ENCODE peak calls at places on chromosomes 6 and 20, in six cellular contexts. M is foreskin fibroblast, F is fibroblast of lung, N is progenitor cell of endocrine pancreas, X is breast epithelium, H is B cell. G is an unnamed sample.

GRCh38 chr6:37495199-37495913 is 4.3 kb downstream of the CCDC167 start:
- DNase-seq in M (no peak), F (no peak), N (no peak), X (no peak), H (no peak), G (peak; percentile 61)

GRCh38 chr20:6870559-6870958 is 103.1 kb downstream of the BMP2 start:
- DNase-seq in M (no peak), F (peak; percentile 1), N (no peak), X (no peak), H (no peak), G (no peak)

GRCh38 chr6:17816921-17817611 is 110.3 kb upstream of the NUP153 start:
- DNase-seq in M (peak; percentile 21), F (peak; percentile 45), N (no peak), X (no peak), H (no peak), G (no peak)

GRCh38 chr6:147922764-147923163 is 414.3 kb downstream of the SAMD5 start:
- DNase-seq in M (no peak), F (no peak), N (no peak), X (no peak), H (no peak), G (no peak)

GRCh38 chr20:35610833-35611427 is 4.7 kb upstream of the SPAG4 start:
- DNase-seq in M (no peak), F (no peak), N (no peak), X (no peak), H (no peak), G (no peak)

GRCh38 chr6:3727036-3727435 is 24.5 kb downstream of the PXDC1 start:
- DNase-seq in M (no peak), F (no peak), N (no peak), X (no peak), H (no peak), G (no peak)

GRCh38 chr6:92893741-92894140 is 525.6 kb downstream of the EPHA7 start:
- DNase-seq in M (no peak), F (peak; percentile 86), N (no peak), X (no peak), H (no peak), G (no peak)

GRCh38 chr6:22785036-22785435 is 215.7 kb downstream of the HDGFL1 start:
- DNase-seq in M (no peak), F (peak; percentile 28), N (no peak), X (no peak), H (no peak), G (no peak)

GRCh38 chr6:35503534-35503933 is 6.7 kb upstream of the TEAD3 start:
- DNase-seq in M (no peak), F (no peak), N (no peak), X (no peak), H (no peak), G (no peak)

GRCh38 chr6:110859335-110859792 is 15.2 kb upstream of the AMD1 start:
- DNase-seq in M (no peak), F (no peak), N (no peak), X (no peak), H (no peak), G (no peak)

GRCh38 chr20:50169329-50169823 is 15.9 kb upstream of the PEDS1 start:
- DNase-seq in M (no peak), F (peak; percentile 82), N (peak; percentile 60), X (peak; percentile 61), H (peak; percentile 74), G (peak; percentile 92)

GRCh38 chr6:44003345-44004061 is 123.7 kb downstream of the MRPL14 start:
- DNase-seq in M (no peak), F (no peak), N (no peak), X (no peak), H (no peak), G (peak; percentile 58)

GRCh38 chr6:130132286-130132701 is 90.5 kb downstream of the SAMD3 start:
- DNase-seq in M (no peak), F (no peak), N (no peak), X (no peak), H (no peak), G (peak; percentile 80)

GRCh38 chr6:153493501-153493900 is 362.4 kb upstream of the RGS17 start:
- DNase-seq in M (no peak), F (no peak), N (no peak), X (no peak), H (no peak), G (no peak)

GRCh38 chr6:5995705-5996686 is 10.7 kb downstream of the NRN1 start:
- DNase-seq in M (peak; percentile 63), F (no peak), N (peak; percentile 44), X (peak; percentile 44), H (no peak), G (peak; percentile 30)

GRCh38 chr6:85498596-85499258 is 48.8 kb downstream of the NT5E start:
- DNase-seq in M (peak; percentile 33), F (peak; percentile 36), N (no peak), X (no peak), H (no peak), G (no peak)

GRCh38 chr6:28336284-28337024 is 506 bp upstream of the ZSCAN31 start:
- DNase-seq in M (peak; percentile 11), F (peak; percentile 63), N (no peak), X (no peak), H (peak; percentile 59), G (peak; percentile 56)

GRCh38 chr20:63457737-63458136 is 14.7 kb downstream of the KCNQ2 start:
- DNase-seq in M (peak; percentile 9), F (peak; percentile 11), N (no peak), X (peak; percentile 26), H (no peak), G (peak; percentile 20)

GRCh38 chr20:62238569-62239277 is 402 bp downstream of the OSBPL2 start:
- DNase-seq in M (no peak), F (peak; percentile 6), N (no peak), X (peak; percentile 30), H (no peak), G (peak; percentile 23)

GRCh38 chr6:102766946-102767345 is 1373.4 kb downstream of the GRIK2 start:
- DNase-seq in M (no peak), F (peak; percentile 47), N (no peak), X (no peak), H (no peak), G (no peak)

GRCh38 chr20:58876437-58876836 is 23.9 kb downstream of the GNAS start:
- DNase-seq in M (no peak), F (no peak), N (no peak), X (no peak), H (no peak), G (no peak)
- TF ChIP-seq CTCF in M (no peak), F (no peak), N (no peak), X (no peak), H (no peak), G (no peak)

GRCh38 chr6:89942601-89943000 is 48.3 kb downstream of the GJA10 start:
- DNase-seq in M (no peak), F (no peak), N (no peak), X (no peak), H (peak; percentile 14), G (no peak)

GRCh38 chr6:89941847-89942497 is 47.7 kb downstream of the GJA10 start:
- DNase-seq in M (no peak), F (no peak), N (no peak), X (no peak), H (peak; percentile 20), G (no peak)

GRCh38 chr6:89944181-89944755 is 50.0 kb downstream of the GJA10 start:
- DNase-seq in M (no peak), F (peak; percentile 15), N (no peak), X (no peak), H (no peak), G (no peak)

GRCh38 chr6:89941031-89941775 is 46.9 kb downstream of the GJA10 start:
- DNase-seq in M (no peak), F (peak; percentile 57), N (peak; percentile 21), X (peak; percentile 31), H (peak; percentile 35), G (no peak)

GRCh38 chr6:89944826-89945407 is 50.6 kb downstream of the GJA10 start:
- DNase-seq in M (no peak), F (peak; percentile 39), N (no peak), X (no peak), H (peak; percentile 6), G (no peak)
- TF ChIP-seq CTCF in M (peak; percentile 34), F (peak; percentile 46), N (peak; percentile 38), X (no peak), H (peak; percentile 62), G (peak; percentile 75)

GRCh38 chr6:72639920-72640621 is 18.2 kb downstream of the KCNQ5 start:
- DNase-seq in M (no peak), F (no peak), N (no peak), X (no peak), H (no peak), G (no peak)
- TF ChIP-seq CTCF in M (peak; percentile 6), F (peak; percentile 9), N (no peak), X (no peak), H (no peak), G (no peak)

DNA sequence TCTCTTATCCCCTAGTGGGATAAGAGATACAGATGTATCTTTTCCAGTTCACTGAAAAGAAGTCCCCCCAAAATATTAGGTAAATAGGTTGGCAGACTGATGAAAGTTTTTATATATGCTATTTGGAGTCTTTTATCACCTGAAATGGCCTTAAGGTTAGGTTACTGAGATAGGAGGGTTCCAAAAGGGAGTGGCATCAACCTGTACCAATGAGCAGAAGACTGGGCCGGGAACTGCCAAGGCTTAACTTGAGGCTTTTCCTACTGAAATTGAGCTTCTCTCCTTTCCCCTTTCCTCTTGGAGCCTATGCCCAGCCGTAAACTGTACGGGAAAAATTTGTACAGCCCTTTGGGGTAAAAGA is 42.0 kb downstream of the EIF2S2 start:
- DNase-seq in M (no peak), F (no peak), N (no peak), X (no peak), H (no peak), G (no peak)
- TF ChIP-seq CTCF in M (no peak), F (no peak), N (no peak), X (no peak), H (peak; percentile 35), G (peak; percentile 34)

GRCh38 chr6:104484626-104485025 is 375.1 kb downstream of the HACE1 start:
- DNase-seq in M (no peak), F (no peak), N (no peak), X (no peak), H (no peak), G (no peak)

GRCh38 chr6:104486003-104486402 is 373.7 kb downstream of the HACE1 start:
- DNase-seq in M (no peak), F (no peak), N (no peak), X (no peak), H (no peak), G (no peak)

GRCh38 chr6:104484191-104484590 is 375.5 kb downstream of the HACE1 start:
- DNase-seq in M (no peak), F (no peak), N (no peak), X (no peak), H (no peak), G (no peak)

GRCh38 chr6:104477569-104477968 is 382.1 kb downstream of the HACE1 start:
- DNase-seq in M (no peak), F (no peak), N (no peak), X (no peak), H (no peak), G (no peak)

GRCh38 chr6:104483225-104483834 is 376.4 kb downstream of the HACE1 start:
- DNase-seq in M (no peak), F (peak; percentile 0), N (no peak), X (no peak), H (no peak), G (no peak)
- TF ChIP-seq CTCF in M (no peak), F (no peak), N (peak; percentile 73), X (no peak), H (no peak), G (no peak)

DNA sequence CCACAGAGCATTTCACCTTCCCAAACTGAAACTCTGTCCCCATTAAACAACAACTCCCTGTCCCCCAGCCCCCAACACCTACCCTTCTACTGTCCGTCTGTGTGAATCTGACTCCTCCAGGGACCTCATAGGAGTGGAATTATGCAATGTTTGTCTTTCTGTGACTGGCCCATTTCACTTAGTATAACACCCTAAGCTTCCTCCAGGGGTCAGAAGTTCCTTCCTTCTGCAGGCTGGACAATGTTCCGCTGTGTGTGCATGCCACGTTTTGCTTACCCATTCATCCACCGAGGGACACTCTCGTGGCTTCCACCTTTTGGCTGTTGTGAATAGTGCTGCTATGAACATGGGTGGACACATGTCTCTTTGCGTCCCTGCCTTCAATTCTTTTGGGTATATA is 37.6 kb upstream of the MPC1 start:
- DNase-seq in M (no peak), F (peak; percentile 44), N (no peak), X (no peak), H (no peak), G (no peak)
- TF ChIP-seq CTCF in M (no peak), F (peak; percentile 15), N (no peak), X (no peak), H (no peak), G (no peak)

G was measured in activated CD8-positive, alpha-beta T cell treated with anti-CD3 and anti-CD28 coated beads for 36 hours.